ENCODE peak calls at places on chromosomes 1 and 21, in five cellular contexts. One of them, this sample, is unnamed.

GRCh38 chr1:66383602-66384001 is 150.4 kb upstream of the SGIP1 start:
- DNase-seq in dorsolateral prefrontal cortex: no peak
- DNase-seq in stimulated activated naive CD8-positive, alpha-beta T cell treated with anti-CD3 and anti-CD28 coated beads, Interleukin-15, Interleukin-2, amounts not matched to agents 100 U/mL and 50 U/mL, for 24 hours: no peak
- DNase-seq in non-pigmented ciliary epithelial cell: no peak
- DNase-seq in neural crest cell: no peak
- DNase-seq in this sample: no peak

GRCh38 chr1:32536117-32536516 is 3.1 kb upstream of the ZBTB8A start:
- DNase-seq in dorsolateral prefrontal cortex: no peak
- DNase-seq in stimulated activated naive CD8-positive, alpha-beta T cell treated with anti-CD3 and anti-CD28 coated beads, Interleukin-15, Interleukin-2, amounts not matched to agents 100 U/mL and 50 U/mL, for 24 hours: no peak
- DNase-seq in non-pigmented ciliary epithelial cell: no peak
- DNase-seq in neural crest cell: no peak
- DNase-seq in this sample: no peak

GRCh38 chr1:61183471-61184034 is 101.2 kb downstream of the NFIA start:
- DNase-seq in dorsolateral prefrontal cortex: peak
- DNase-seq in stimulated activated naive CD8-positive, alpha-beta T cell treated with anti-CD3 and anti-CD28 coated beads, Interleukin-15, Interleukin-2, amounts not matched to agents 100 U/mL and 50 U/mL, for 24 hours: no peak
- DNase-seq in non-pigmented ciliary epithelial cell: no peak
- DNase-seq in neural crest cell: no peak
- DNase-seq in this sample: peak

GRCh38 chr1:229094476-229095311 is 176.2 kb upstream of the RAB4A start:
- DNase-seq in dorsolateral prefrontal cortex: no peak
- DNase-seq in stimulated activated naive CD8-positive, alpha-beta T cell treated with anti-CD3 and anti-CD28 coated beads, Interleukin-15, Interleukin-2, amounts not matched to agents 100 U/mL and 50 U/mL, for 24 hours: no peak
- DNase-seq in non-pigmented ciliary epithelial cell: no peak
- DNase-seq in neural crest cell: no peak
- DNase-seq in this sample: no peak

GRCh38 chr21:40595806-40596205 is 251.2 kb downstream of the DSCAM start:
- DNase-seq in dorsolateral prefrontal cortex: no peak
- DNase-seq in stimulated activated naive CD8-positive, alpha-beta T cell treated with anti-CD3 and anti-CD28 coated beads, Interleukin-15, Interleukin-2, amounts not matched to agents 100 U/mL and 50 U/mL, for 24 hours: no peak
- DNase-seq in non-pigmented ciliary epithelial cell: no peak
- DNase-seq in neural crest cell: no peak
- DNase-seq in this sample: no peak

GRCh38 chr1:227685807-227686206 is 49.3 kb downstream of the JMJD4 start:
- DNase-seq in dorsolateral prefrontal cortex: no peak
- DNase-seq in stimulated activated naive CD8-positive, alpha-beta T cell treated with anti-CD3 and anti-CD28 coated beads, Interleukin-15, Interleukin-2, amounts not matched to agents 100 U/mL and 50 U/mL, for 24 hours: no peak
- DNase-seq in non-pigmented ciliary epithelial cell: no peak
- DNase-seq in neural crest cell: no peak
- DNase-seq in this sample: no peak

GRCh38 chr1:12437629-12438028 is 180.4 kb downstream of the DHRS3 start:
- DNase-seq in dorsolateral prefrontal cortex: no peak
- DNase-seq in stimulated activated naive CD8-positive, alpha-beta T cell treated with anti-CD3 and anti-CD28 coated beads, Interleukin-15, Interleukin-2, amounts not matched to agents 100 U/mL and 50 U/mL, for 24 hours: no peak
- DNase-seq in non-pigmented ciliary epithelial cell: no peak
- DNase-seq in neural crest cell: no peak
- DNase-seq in this sample: no peak

GRCh38 chr21:26565105-26565504 is 8.0 kb downstream of the CYYR1 start:
- DNase-seq in dorsolateral prefrontal cortex: no peak
- DNase-seq in stimulated activated naive CD8-positive, alpha-beta T cell treated with anti-CD3 and anti-CD28 coated beads, Interleukin-15, Interleukin-2, amounts not matched to agents 100 U/mL and 50 U/mL, for 24 hours: no peak
- DNase-seq in non-pigmented ciliary epithelial cell: no peak
- DNase-seq in neural crest cell: no peak
- DNase-seq in this sample: peak

GRCh38 chr1:81650741-81651140 is 150.0 kb upstream of the ADGRL2 start:
- DNase-seq in dorsolateral prefrontal cortex: no peak
- DNase-seq in stimulated activated naive CD8-positive, alpha-beta T cell treated with anti-CD3 and anti-CD28 coated beads, Interleukin-15, Interleukin-2, amounts not matched to agents 100 U/mL and 50 U/mL, for 24 hours: no peak
- DNase-seq in non-pigmented ciliary epithelial cell: no peak
- DNase-seq in neural crest cell: no peak
- DNase-seq in this sample: peak

This sample was measured in globus pallidus.